ENCODE peak calls at places on chromosomes 11 and 22, in six cellular contexts. H is cardiac muscle cell, L is PC-9, C is breast epithelium, N is GM23338, R is endothelial cell of umbilical vein. W is an unnamed sample.

GRCh38 chr11:65822760-65823528 is 10.8 kb upstream of the SNX32 start:
- DNase-seq in C (no peak), H (no peak), N (no peak), R (no peak), L (no peak), W (no peak)

GRCh38 chr22:24230911-24231656 is 13.8 kb downstream of the GGT5 start:
- DNase-seq in C (no peak), L (no peak), H (peak), R (peak), N (peak), W (no peak)

GRCh38 chr11:10688401-10688800 is 5.2 kb downstream of the IRAG1 start:
- DNase-seq in C (no peak), R (no peak), N (peak), H (no peak), L (no peak), W (no peak)

GRCh38 chr22:35409783-35410662 is 10.1 kb downstream of the MCM5 start:
- DNase-seq in L (no peak), H (no peak), N (no peak), C (no peak), R (no peak), W (no peak)

GRCh38 chr22:36143066-36143815 is 17.3 kb downstream of the APOL3 start:
- DNase-seq in H (no peak), L (no peak), N (no peak), C (no peak), R (no peak), W (no peak)

GRCh38 chr11:74672956-74673895 is 58.0 kb downstream of the CHRDL2 start:
- DNase-seq in H (no peak), R (peak), C (peak), N (no peak), L (peak), W (peak)

GRCh38 chr11:87290304-87290922 is 252.7 kb downstream of the TMEM135 start:
- DNase-seq in H (peak), L (no peak), N (peak), C (no peak), R (peak), W (peak)

GRCh38 chr11:34970480-34970879 is 54.1 kb downstream of the PDHX start:
- DNase-seq in N (no peak), H (no peak), C (no peak), R (no peak), L (no peak), W (no peak)

GRCh38 chr22:50189849-50190181 is 4.1 kb downstream of the TRABD start:
- DNase-seq in N (no peak), H (no peak), C (no peak), R (no peak), L (no peak), W (no peak)

GRCh38 chr11:117420598-117420997 is 92.9 kb downstream of the CEP164 start:
- DNase-seq in N (no peak), L (no peak), R (no peak), H (no peak), C (no peak), W (no peak)

GRCh38 chr11:126080206-126080941 is 17.7 kb upstream of the CDON start:
- DNase-seq in H (no peak), L (peak), N (no peak), R (no peak), C (peak), W (no peak)

GRCh38 chr22:50481440-50482106 is at the start of gene ADM2:
- DNase-seq in L (peak), C (no peak), R (no peak), N (peak), H (peak), W (no peak)

GRCh38 chr11:24412722-24413121 is 84.1 kb upstream of the LUZP2 start:
- DNase-seq in L (no peak), C (no peak), R (no peak), N (no peak), H (peak), W (no peak)

GRCh38 chr11:30143098-30143705 is 87.6 kb upstream of the FSHB start:
- DNase-seq in H (peak), R (peak), C (no peak), N (peak), L (peak), W (peak)

GRCh38 chr22:45468872-45469572 is 33.7 kb upstream of the FBLN1 start:
- DNase-seq in H (no peak), N (no peak), C (no peak), R (no peak), L (no peak), W (peak)

GRCh38 chr11:36186340-36186739 is 102.9 kb downstream of the COMMD9 start:
- DNase-seq in H (no peak), R (no peak), C (no peak), N (no peak), L (no peak), W (peak)

GRCh38 chr22:39528080-39528661 is 4.4 kb downstream of the RPS19BP1 start:
- DNase-seq in C (no peak), R (no peak), L (peak), N (no peak), H (no peak), W (no peak)

GRCh38 chr11:69423181-69423580 is 58.3 kb upstream of the LINC01488 start:
- DNase-seq in R (no peak), N (no peak), L (no peak), H (no peak), C (no peak), W (no peak)

GRCh38 chr22:44359496-44360110 is 46.9 kb upstream of the SHISAL1 start:
- DNase-seq in R (no peak), N (no peak), H (no peak), L (no peak), C (no peak), W (no peak)

GRCh38 chr22:47376901-47377520 is 614.6 kb downstream of the TBC1D22A start:
- DNase-seq in N (no peak), C (peak), H (no peak), R (no peak), L (no peak), W (no peak)

GRCh38 chr11:125274309-125274708 is 109.8 kb downstream of the PKNOX2 start:
- DNase-seq in N (no peak), H (no peak), L (no peak), C (no peak), R (no peak), W (no peak)

GRCh38 chr22:49536571-49537131 is 291.0 kb downstream of the BRD1 start:
- DNase-seq in C (no peak), N (no peak), H (no peak), R (no peak), L (no peak), W (no peak)

GRCh38 chr11:19723572-19724342 is 11.1 kb downstream of the NAV2 start:
- DNase-seq in H (no peak), N (no peak), L (peak), C (no peak), R (peak), W (peak)

GRCh38 chr22:47196881-47197701 is 434.6 kb downstream of the TBC1D22A start:
- DNase-seq in H (no peak), N (no peak), C (no peak), L (no peak), R (no peak), W (no peak)

DNA sequence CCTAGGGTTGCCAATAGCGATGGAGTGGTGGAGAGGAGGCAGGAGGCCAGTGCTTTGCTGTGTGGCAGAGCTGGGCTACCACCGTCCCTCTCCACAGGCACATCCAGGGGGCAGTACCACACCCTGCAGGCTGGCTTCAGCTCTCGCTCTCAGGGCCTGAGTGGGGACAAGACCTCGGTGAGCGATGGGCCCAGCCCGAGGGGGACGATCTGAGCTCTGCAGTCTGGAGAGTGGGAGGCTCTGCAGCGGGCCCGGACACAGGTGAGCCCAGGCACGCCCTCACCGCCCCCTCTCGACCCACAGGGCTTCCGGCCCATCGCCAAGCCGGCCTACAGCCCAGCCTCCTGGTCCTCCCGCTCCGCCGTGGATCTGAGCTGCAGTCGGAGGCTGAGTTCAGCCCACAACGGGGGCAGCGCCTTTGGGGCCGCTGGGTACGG is 2.5 kb downstream of the PKP3 start:
- DNase-seq in L (no peak), R (peak), N (peak), C (no peak), H (no peak), W (peak)
- TF ChIP-seq CTCF in L (no peak), R (peak), N (peak), C (no peak), H (peak), W (peak)

GRCh38 chr11:91230647-91231046 is 994.0 kb upstream of the FAT3 start:
- DNase-seq in C (no peak), L (no peak), R (no peak), N (no peak), H (no peak), W (no peak)

GRCh38 chr11:91231226-91231625 is 993.4 kb upstream of the FAT3 start:
- DNase-seq in C (no peak), L (no peak), R (no peak), H (peak), N (no peak), W (peak)
- H3K4me3 ChIP-seq in C (no peak), L (no peak), R (no peak), H (no peak), N (no peak), W (no peak)

GRCh38 chr11:72648737-72649136 is 25.5 kb downstream of the PDE2A start:
- DNase-seq in R (no peak), H (no peak), C (no peak), L (no peak), N (no peak), W (no peak)
- H3K27ac ChIP-seq in R (no peak), H (no peak), C (no peak), L (no peak), N (no peak), W (no peak)

DNA sequence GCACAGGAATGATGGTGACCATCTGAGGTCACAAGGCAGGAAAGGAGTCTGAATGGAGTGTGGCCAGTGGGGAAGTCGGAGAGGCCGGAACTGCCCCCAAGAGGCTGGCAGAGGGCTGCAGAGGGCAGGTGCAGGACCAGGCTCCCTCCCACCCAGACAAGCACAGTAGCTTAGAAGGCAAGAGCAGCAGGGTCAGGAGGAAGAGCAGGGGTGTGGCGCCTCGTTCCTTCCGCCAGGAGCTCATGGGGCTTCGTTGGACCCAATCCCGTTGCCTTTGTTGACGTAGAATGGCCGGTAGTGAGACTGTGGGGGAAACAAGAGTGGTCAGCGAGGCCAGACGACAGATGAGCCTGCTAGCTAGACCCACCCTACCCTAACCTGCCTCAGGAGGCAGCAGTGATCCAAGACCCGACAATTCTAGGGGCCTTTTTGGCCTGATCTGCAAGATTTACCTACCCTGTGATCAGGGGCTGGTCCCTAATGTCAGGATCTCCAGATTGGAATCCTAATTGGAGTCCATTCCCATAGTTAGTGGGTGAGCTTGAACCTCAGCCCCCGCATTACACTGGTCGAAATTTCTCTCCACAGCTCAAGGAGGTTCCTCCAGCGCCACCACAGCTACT is 25.6 kb downstream of the TRIM29 start:
- DNase-seq in C (no peak), N (peak), H (no peak), L (no peak), R (no peak), W (no peak)
- TF ChIP-seq CTCF in C (no peak), N (peak), H (no peak), L (peak), R (no peak), W (no peak)

GRCh38 chr22:40582063-40582462 is 54.5 kb downstream of the MRTFA start:
- DNase-seq in H (no peak), C (no peak), N (no peak), R (no peak), L (no peak), W (no peak)

GRCh38 chr22:40586781-40587180 is 49.7 kb downstream of the MRTFA start:
- DNase-seq in H (no peak), N (no peak), C (no peak), R (no peak), L (no peak), W (no peak)

GRCh38 chr22:40585205-40585778 is 51.2 kb downstream of the MRTFA start:
- DNase-seq in R (no peak), N (no peak), L (no peak), C (no peak), H (no peak), W (no peak)

GRCh38 chr22:40580631-40581030 is 55.9 kb downstream of the MRTFA start:
- DNase-seq in L (no peak), C (no peak), N (no peak), R (no peak), H (no peak), W (no peak)

GRCh38 chr22:40583058-40583741 is 53.3 kb downstream of the MRTFA start:
- DNase-seq in R (no peak), C (no peak), L (no peak), H (no peak), N (no peak), W (no peak)
- H3K4me3 ChIP-seq in R (no peak), C (no peak), L (no peak), H (no peak), N (no peak), W (no peak)

GRCh38 chr11:31529701-31530100 is 20.1 kb downstream of the ELP4 start:
- DNase-seq in N (no peak), C (no peak), L (no peak), H (no peak), R (no peak), W (no peak)

GRCh38 chr11:31535479-31535878 is 25.9 kb downstream of the ELP4 start:
- DNase-seq in R (no peak), H (no peak), L (no peak), C (no peak), N (no peak), W (no peak)

GRCh38 chr11:31529189-31529588 is 19.6 kb downstream of the ELP4 start:
- DNase-seq in L (no peak), R (no peak), H (no peak), N (no peak), C (no peak), W (no peak)

DNA sequence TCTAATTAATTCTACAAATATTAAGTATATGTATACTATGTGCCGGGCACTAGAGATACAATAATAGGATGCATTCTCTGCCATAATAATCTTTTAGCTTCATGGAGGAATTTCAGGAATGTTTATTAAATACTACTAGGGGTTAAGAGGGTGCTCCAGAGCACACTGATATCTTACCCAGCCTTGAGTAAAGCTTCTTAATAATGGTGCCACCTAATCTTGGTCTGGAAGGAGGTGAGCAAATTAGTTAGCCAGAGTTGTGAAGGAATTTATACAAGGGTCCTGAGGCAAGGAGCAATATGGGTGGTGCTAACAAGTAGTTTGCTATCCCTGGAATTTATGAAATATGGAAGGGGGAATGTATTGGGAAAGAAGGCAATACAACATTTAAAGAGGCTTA is 21.7 kb downstream of the ELP4 start:
- DNase-seq in L (no peak), H (no peak), R (no peak), N (no peak), C (no peak), W (no peak)
- H3K27ac ChIP-seq in L (no peak), H (no peak), R (no peak), N (no peak), C (no peak), W (no peak)

GRCh38 chr11:63802637-63803414 is 10.4 kb upstream of the SPINDOC start:
- DNase-seq in N (no peak), H (no peak), R (no peak), C (no peak), L (peak), W (peak)
- TF ChIP-seq CTCF in N (no peak), H (no peak), R (no peak), C (no peak), L (no peak), W (no peak)

DNA sequence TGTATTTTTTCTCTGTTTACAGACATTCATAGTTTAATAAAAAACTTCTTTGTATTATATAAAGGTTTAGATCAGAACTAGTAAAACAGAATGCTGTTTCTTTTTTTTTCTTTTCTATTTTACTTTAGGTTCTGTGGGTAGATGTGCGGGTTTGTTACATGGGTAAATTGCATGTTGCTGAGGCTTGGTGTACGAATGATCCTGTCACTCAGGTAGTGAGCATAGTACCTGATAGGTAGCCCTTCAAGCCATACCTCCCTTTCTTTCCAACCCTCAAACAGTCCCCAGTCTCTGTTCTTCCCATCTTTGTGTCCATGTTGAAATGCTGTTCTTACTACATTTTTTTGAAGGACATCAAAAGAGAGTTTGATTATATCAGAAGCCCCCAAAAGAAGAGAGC is 3.2 kb downstream of the ATM start:
- DNase-seq in R (no peak), N (no peak), C (no peak), L (no peak), H (no peak), W (no peak)
- H3K4me3 ChIP-seq in R (no peak), N (no peak), C (no peak), L (no peak), H (no peak), W (no peak)

GRCh38 chr22:38397189-38398097 is 57.6 kb downstream of the KCNJ4 start:
- DNase-seq in L (peak), N (peak), R (peak), C (no peak), H (peak), W (peak)
- H3K27ac ChIP-seq in L (peak), N (peak), R (peak), C (peak), H (peak), W (no peak)

DNA sequence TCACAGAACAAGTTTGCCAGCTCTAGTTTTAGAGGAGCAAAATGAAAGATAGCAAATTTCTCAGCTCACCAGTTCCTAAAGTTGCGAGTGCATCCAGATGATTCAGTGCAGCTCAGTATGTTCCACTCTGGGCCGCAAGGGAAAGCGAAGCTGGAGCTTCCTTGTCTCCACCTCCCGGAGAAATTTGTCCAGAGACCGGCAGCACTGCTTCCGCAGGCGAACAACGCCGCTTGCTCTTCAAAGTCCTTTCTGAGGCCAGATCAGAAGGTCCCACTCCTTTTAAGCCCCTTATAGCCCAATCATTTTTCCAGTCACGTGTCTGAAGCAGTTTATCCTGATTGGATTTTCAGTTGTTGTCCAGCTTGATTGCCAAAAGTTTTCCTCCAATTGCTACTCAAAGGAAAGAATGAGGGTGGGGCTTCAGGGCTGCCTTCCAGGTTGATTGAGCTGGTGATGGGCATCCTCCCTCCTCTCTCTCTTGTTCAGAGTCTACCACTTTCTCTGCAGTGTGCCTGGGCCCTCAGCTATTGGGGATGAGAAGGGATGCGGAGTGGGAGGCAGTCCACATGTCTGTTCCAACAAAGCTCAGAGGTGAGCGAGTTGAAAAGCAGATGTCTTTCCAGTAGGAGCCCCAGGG is at the start of gene ZNF280A:
- DNase-seq in R (peak), C (no peak), N (peak), L (no peak), H (no peak), W (no peak)
- TF ChIP-seq CTCF in R (no peak), C (no peak), N (no peak), L (no peak), H (peak), W (no peak)

W was measured in fibroblast of lung.